ENCODE peak calls at places on chromosomes 16 and 17, in five cellular contexts. B is bronchial epithelial cell, S is GM20000, L is A549, I is memory B cell. W is an unnamed sample.

GRCh38 chr17:70523407-70523806 is 354.1 kb downstream of the KCNJ2 start:
- DNase-seq in S (no peak), L (no peak), I (no peak), B (no peak), W (no peak)

GRCh38 chr16:55487048-55487803 is 8.2 kb downstream of the MMP2 start:
- DNase-seq in L (no peak), B (no peak), S (no peak), I (no peak), W (no peak)

GRCh38 chr16:58366247-58367031 is 25.8 kb upstream of the GINS3 start:
- DNase-seq in S (no peak), L (peak), I (no peak), B (peak), W (no peak)

GRCh38 chr17:74569392-74570003 is 2.2 kb upstream of the CD300H start:
- DNase-seq in S (no peak), B (peak), L (peak), I (no peak), W (peak)

GRCh38 chr17:38418693-38419507 is 9.4 kb upstream of the ARHGAP23 start:
- DNase-seq in S (no peak), B (no peak), L (no peak), I (no peak), W (no peak)

GRCh38 chr16:68972720-68973119 is 129.4 kb downstream of the TANGO6 start:
- DNase-seq in B (peak), I (no peak), L (peak), S (no peak), W (no peak)

GRCh38 chr16:49773534-49774486 is 82.1 kb downstream of the ZNF423 start:
- DNase-seq in S (no peak), B (no peak), I (no peak), L (no peak), W (no peak)

GRCh38 chr16:22843122-22843521 is 29.2 kb downstream of the HS3ST2 start:
- DNase-seq in B (no peak), L (no peak), I (no peak), S (no peak), W (no peak)

GRCh38 chr16:26987631-26988030 is 79.1 kb upstream of the C16orf82 start:
- DNase-seq in B (no peak), S (no peak), L (no peak), I (no peak), W (no peak)

GRCh38 chr16:53839150-53839549 is 135.2 kb downstream of the FTO start:
- DNase-seq in I (no peak), B (peak), S (no peak), L (no peak), W (no peak)

GRCh38 chr16:66099261-66099660 is 267.2 kb upstream of the CDH5 start:
- DNase-seq in B (no peak), S (no peak), L (no peak), I (no peak), W (peak)

GRCh38 chr16:72723781-72724180 is 324.1 kb downstream of the ZFHX3 start:
- DNase-seq in S (no peak), I (no peak), L (no peak), B (peak), W (no peak)

GRCh38 chr17:45371414-45372324 is 54.8 kb upstream of the MAP3K14 start:
- DNase-seq in S (no peak), I (no peak), L (peak), B (peak), W (no peak)

W was measured in pons.